ENCODE peak calls at places on chromosome 14, in four cellular contexts. D is GM12865, I is suprapubic skin, M is left ventricle myocardium inferior. W is an unnamed sample.

GRCh38 chr14:24427537-24428508 is 1.6 kb downstream of the CBLN3 start:
- DNase-seq in D (no peak), I (no peak), M (no peak), W (peak; percentile 87)

GRCh38 chr14:54440454-54440853 is 720 bp downstream of the CNIH1 start:
- DNase-seq in D (peak; percentile 9), I (no peak), M (no peak), W (no peak)

GRCh38 chr14:52701223-52701622 is 5.8 kb upstream of the PSMC6 start:
- DNase-seq in D (no peak), I (no peak), M (no peak), W (no peak)

GRCh38 chr14:51926449-51926848 is 62.9 kb upstream of the RTRAF start:
- DNase-seq in D (no peak), I (no peak), M (no peak), W (no peak)

GRCh38 chr14:61388173-61388975 is 67.0 kb downstream of the PRKCH start:
- DNase-seq in D (peak; percentile 78), I (no peak), M (no peak), W (no peak)

GRCh38 chr14:74984241-74985027 is 18.3 kb upstream of the EIF2B2 start:
- DNase-seq in D (no peak), I (no peak), M (no peak), W (no peak)

GRCh38 chr14:101506211-101506920 is 54.9 kb upstream of the DIO3 start:
- DNase-seq in D (no peak), I (peak; percentile 68), M (no peak), W (peak; percentile 84)

GRCh38 chr14:94291906-94292525 is 1.1 kb downstream of the SERPINA10 start:
- DNase-seq in D (no peak), I (no peak), M (no peak), W (no peak)

GRCh38 chr14:93346926-93347721 is at the start of gene COX8C:
- DNase-seq in D (no peak), I (no peak), M (no peak), W (no peak)

GRCh38 chr14:77023001-77023996 is 5.2 kb downstream of the IRF2BPL start:
- DNase-seq in D (no peak), I (no peak), M (no peak), W (no peak)

GRCh38 chr14:104656014-104656714 is 33.3 kb upstream of the INF2 start:
- DNase-seq in D (no peak), I (no peak), M (no peak), W (no peak)

GRCh38 chr14:53533384-53533975 is 380.4 kb upstream of the DDHD1 start:
- DNase-seq in D (peak; percentile 73), I (no peak), M (no peak), W (no peak)

GRCh38 chr14:99158150-99158549 is 113.8 kb downstream of the BCL11B start:
- DNase-seq in D (no peak), I (peak; percentile 20), M (no peak), W (no peak)

GRCh38 chr14:104730504-104730903 is 6.5 kb downstream of the ADSS1 start:
- DNase-seq in D (no peak), I (no peak), M (no peak), W (no peak)

GRCh38 chr14:69355955-69356321 is 42.2 kb downstream of the ERH start:
- DNase-seq in D (no peak), I (no peak), M (no peak), W (no peak)